ENCODE peak calls at places on chromosomes 5 and 9, in seven cellular contexts. One of them, this sample, is unnamed.

GRCh38 chr9:86042226-86042625 is 57.1 kb downstream of the GOLM1 start:
- DNase-seq in gastrocnemius medialis: no peak
- DNase-seq in fibroblast of villous mesenchyme: no peak
- DNase-seq in astrocyte of the spinal cord: no peak
- DNase-seq in left ventricle myocardium inferior: no peak
- DNase-seq in astrocyte of the cerebellum: no peak
- DNase-seq in colonic mucosa: no peak
- DNase-seq in this sample: no peak

GRCh38 chr5:75677607-75678006 is 39.6 kb downstream of the POC5 start:
- DNase-seq in gastrocnemius medialis: no peak
- DNase-seq in fibroblast of villous mesenchyme: peak
- DNase-seq in astrocyte of the spinal cord: no peak
- DNase-seq in left ventricle myocardium inferior: no peak
- DNase-seq in astrocyte of the cerebellum: no peak
- DNase-seq in colonic mucosa: no peak
- DNase-seq in this sample: no peak

GRCh38 chr5:172932313-172933017 is 26.8 kb upstream of the RPL26L1 start:
- DNase-seq in gastrocnemius medialis: peak
- DNase-seq in fibroblast of villous mesenchyme: peak
- DNase-seq in astrocyte of the spinal cord: peak
- DNase-seq in left ventricle myocardium inferior: peak
- DNase-seq in astrocyte of the cerebellum: no peak
- DNase-seq in colonic mucosa: peak
- DNase-seq in this sample: peak

GRCh38 chr5:122377023-122377422 is 65.0 kb downstream of the SNCAIP start:
- DNase-seq in gastrocnemius medialis: no peak
- DNase-seq in fibroblast of villous mesenchyme: peak
- DNase-seq in astrocyte of the spinal cord: no peak
- DNase-seq in left ventricle myocardium inferior: no peak
- DNase-seq in astrocyte of the cerebellum: no peak
- DNase-seq in colonic mucosa: no peak
- DNase-seq in this sample: peak

GRCh38 chr5:148786456-148786855 is 40.0 kb upstream of the ADRB2 start:
- DNase-seq in gastrocnemius medialis: no peak
- DNase-seq in fibroblast of villous mesenchyme: no peak
- DNase-seq in astrocyte of the spinal cord: no peak
- DNase-seq in left ventricle myocardium inferior: no peak
- DNase-seq in astrocyte of the cerebellum: no peak
- DNase-seq in colonic mucosa: no peak
- DNase-seq in this sample: no peak

GRCh38 chr9:108468364-108468763 is 387.4 kb downstream of the ACTL7B start:
- DNase-seq in gastrocnemius medialis: no peak
- DNase-seq in fibroblast of villous mesenchyme: peak
- DNase-seq in astrocyte of the spinal cord: no peak
- DNase-seq in left ventricle myocardium inferior: no peak
- DNase-seq in astrocyte of the cerebellum: no peak
- DNase-seq in colonic mucosa: peak
- DNase-seq in this sample: peak

GRCh38 chr9:121958530-121958929 is 134.6 kb downstream of the TTLL11 start:
- DNase-seq in gastrocnemius medialis: no peak
- DNase-seq in fibroblast of villous mesenchyme: no peak
- DNase-seq in astrocyte of the spinal cord: no peak
- DNase-seq in left ventricle myocardium inferior: no peak
- DNase-seq in astrocyte of the cerebellum: no peak
- DNase-seq in colonic mucosa: no peak
- DNase-seq in this sample: no peak

GRCh38 chr9:120922404-120923173 is 4.0 kb downstream of the TRAF1 start:
- DNase-seq in gastrocnemius medialis: no peak
- DNase-seq in fibroblast of villous mesenchyme: no peak
- DNase-seq in astrocyte of the spinal cord: no peak
- DNase-seq in left ventricle myocardium inferior: no peak
- DNase-seq in astrocyte of the cerebellum: no peak
- DNase-seq in colonic mucosa: no peak
- DNase-seq in this sample: no peak

GRCh38 chr9:94014066-94014654 is 59.0 kb upstream of the BARX1 start:
- DNase-seq in gastrocnemius medialis: no peak
- DNase-seq in fibroblast of villous mesenchyme: peak
- DNase-seq in astrocyte of the spinal cord: peak
- DNase-seq in left ventricle myocardium inferior: no peak
- DNase-seq in astrocyte of the cerebellum: no peak
- DNase-seq in colonic mucosa: no peak
- DNase-seq in this sample: no peak

GRCh38 chr5:132510076-132510475 is 19.5 kb upstream of the IRF1 start:
- DNase-seq in gastrocnemius medialis: no peak
- DNase-seq in fibroblast of villous mesenchyme: peak
- DNase-seq in astrocyte of the spinal cord: peak
- DNase-seq in left ventricle myocardium inferior: no peak
- DNase-seq in astrocyte of the cerebellum: peak
- DNase-seq in colonic mucosa: no peak
- DNase-seq in this sample: peak

GRCh38 chr5:141641634-141642278 is 5.0 kb downstream of the RELL2 start:
- DNase-seq in gastrocnemius medialis: no peak
- DNase-seq in fibroblast of villous mesenchyme: peak
- DNase-seq in astrocyte of the spinal cord: peak
- DNase-seq in left ventricle myocardium inferior: no peak
- DNase-seq in astrocyte of the cerebellum: peak
- DNase-seq in colonic mucosa: no peak
- DNase-seq in this sample: peak

GRCh38 chr5:139275536-139276297 is 17.8 kb upstream of the MATR3 start:
- DNase-seq in gastrocnemius medialis: no peak
- DNase-seq in fibroblast of villous mesenchyme: no peak
- DNase-seq in astrocyte of the spinal cord: no peak
- DNase-seq in left ventricle myocardium inferior: no peak
- DNase-seq in astrocyte of the cerebellum: no peak
- DNase-seq in colonic mucosa: peak
- DNase-seq in this sample: no peak

GRCh38 chr9:105246656-105247162 is 2.3 kb downstream of the SLC44A1 start:
- DNase-seq in gastrocnemius medialis: no peak
- DNase-seq in fibroblast of villous mesenchyme: no peak
- DNase-seq in astrocyte of the spinal cord: no peak
- DNase-seq in left ventricle myocardium inferior: no peak
- DNase-seq in astrocyte of the cerebellum: no peak
- DNase-seq in colonic mucosa: no peak
- DNase-seq in this sample: no peak

GRCh38 chr5:155260798-155261197 is 247.2 kb downstream of the KIF4B start:
- DNase-seq in gastrocnemius medialis: no peak
- DNase-seq in fibroblast of villous mesenchyme: no peak
- DNase-seq in astrocyte of the spinal cord: no peak
- DNase-seq in left ventricle myocardium inferior: no peak
- DNase-seq in astrocyte of the cerebellum: no peak
- DNase-seq in colonic mucosa: no peak
- DNase-seq in this sample: no peak

GRCh38 chr5:105407190-105407589 is 1844.6 kb upstream of the NUDT12 start:
- DNase-seq in gastrocnemius medialis: no peak
- DNase-seq in fibroblast of villous mesenchyme: no peak
- DNase-seq in astrocyte of the spinal cord: no peak
- DNase-seq in left ventricle myocardium inferior: no peak
- DNase-seq in astrocyte of the cerebellum: no peak
- DNase-seq in colonic mucosa: no peak
- DNase-seq in this sample: no peak

GRCh38 chr5:71924980-71925379 is 182.3 kb upstream of the MAP1B start:
- DNase-seq in gastrocnemius medialis: no peak
- DNase-seq in fibroblast of villous mesenchyme: peak
- DNase-seq in astrocyte of the spinal cord: peak
- DNase-seq in left ventricle myocardium inferior: no peak
- DNase-seq in astrocyte of the cerebellum: no peak
- DNase-seq in colonic mucosa: no peak
- DNase-seq in this sample: no peak

GRCh38 chr9:90457386-90458080 is 185.1 kb downstream of the DIRAS2 start:
- DNase-seq in gastrocnemius medialis: no peak
- DNase-seq in fibroblast of villous mesenchyme: no peak
- DNase-seq in astrocyte of the spinal cord: no peak
- DNase-seq in left ventricle myocardium inferior: no peak
- DNase-seq in astrocyte of the cerebellum: no peak
- DNase-seq in colonic mucosa: no peak
- DNase-seq in this sample: no peak

GRCh38 chr9:90455316-90455715 is 187.3 kb downstream of the DIRAS2 start:
- DNase-seq in gastrocnemius medialis: no peak
- DNase-seq in fibroblast of villous mesenchyme: no peak
- DNase-seq in astrocyte of the spinal cord: no peak
- DNase-seq in left ventricle myocardium inferior: no peak
- DNase-seq in astrocyte of the cerebellum: no peak
- DNase-seq in colonic mucosa: no peak
- DNase-seq in this sample: no peak

GRCh38 chr9:90458485-90458884 is 184.1 kb downstream of the DIRAS2 start:
- DNase-seq in gastrocnemius medialis: no peak
- DNase-seq in fibroblast of villous mesenchyme: no peak
- DNase-seq in astrocyte of the spinal cord: no peak
- DNase-seq in left ventricle myocardium inferior: no peak
- DNase-seq in astrocyte of the cerebellum: no peak
- DNase-seq in colonic mucosa: peak
- DNase-seq in this sample: no peak

GRCh38 chr9:90460220-90460619 is 182.4 kb downstream of the DIRAS2 start:
- DNase-seq in gastrocnemius medialis: no peak
- DNase-seq in fibroblast of villous mesenchyme: no peak
- DNase-seq in astrocyte of the spinal cord: no peak
- DNase-seq in left ventricle myocardium inferior: no peak
- DNase-seq in astrocyte of the cerebellum: no peak
- DNase-seq in colonic mucosa: peak
- DNase-seq in this sample: no peak

DNA sequence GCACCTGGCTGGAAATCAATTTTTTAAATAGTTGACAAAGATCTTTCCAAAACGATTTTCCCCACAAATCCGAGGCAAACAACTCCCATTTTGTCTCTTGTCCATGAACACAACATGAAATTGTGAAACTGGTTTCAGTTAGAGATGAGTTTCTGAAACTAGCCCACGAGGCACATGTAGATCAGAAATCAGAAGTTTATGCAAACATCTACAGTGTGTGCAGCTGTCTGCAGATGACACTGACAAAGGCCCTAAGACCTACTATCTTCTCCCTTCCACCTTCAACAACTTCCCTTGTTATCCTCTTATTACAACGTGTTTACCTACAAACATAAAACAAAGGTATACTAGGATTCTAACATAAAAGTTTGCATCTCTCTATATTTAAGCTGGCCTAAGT is 183.3 kb downstream of the DIRAS2 start:
- DNase-seq in gastrocnemius medialis: no peak
- DNase-seq in fibroblast of villous mesenchyme: no peak
- DNase-seq in astrocyte of the spinal cord: no peak
- DNase-seq in left ventricle myocardium inferior: no peak
- DNase-seq in astrocyte of the cerebellum: no peak
- DNase-seq in colonic mucosa: no peak
- DNase-seq in this sample: no peak
- TF ChIP-seq CTCF in gastrocnemius medialis: no peak
- TF ChIP-seq CTCF in fibroblast of villous mesenchyme: no peak
- TF ChIP-seq CTCF in astrocyte of the spinal cord: no peak
- TF ChIP-seq CTCF in left ventricle myocardium inferior: no peak
- TF ChIP-seq CTCF in astrocyte of the cerebellum: no peak
- TF ChIP-seq CTCF in colonic mucosa: no peak
- TF ChIP-seq CTCF in this sample: no peak

DNA sequence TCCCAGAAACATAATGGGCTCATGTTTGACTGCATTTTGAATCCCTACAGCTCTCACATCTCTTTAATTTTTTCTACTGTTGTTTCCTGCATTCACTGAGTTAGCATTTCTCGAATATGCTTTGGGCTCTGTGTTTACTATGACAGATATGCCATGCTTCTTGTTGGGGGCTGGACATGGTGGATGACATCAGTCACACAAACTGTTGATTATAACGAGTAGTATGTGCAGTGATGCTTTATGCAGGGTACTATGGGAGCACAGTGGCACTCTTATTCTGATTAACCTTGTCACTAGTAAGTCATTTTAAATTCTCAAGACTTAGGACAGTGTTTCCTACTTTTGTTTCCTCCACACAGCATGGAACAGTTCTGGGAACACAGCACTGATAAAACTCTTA is 295.4 kb upstream of the ZNF608 start:
- DNase-seq in gastrocnemius medialis: no peak
- DNase-seq in fibroblast of villous mesenchyme: no peak
- DNase-seq in astrocyte of the spinal cord: no peak
- DNase-seq in left ventricle myocardium inferior: no peak
- DNase-seq in astrocyte of the cerebellum: no peak
- DNase-seq in colonic mucosa: no peak
- DNase-seq in this sample: no peak
- H3K4me3 ChIP-seq in gastrocnemius medialis: no peak
- H3K4me3 ChIP-seq in fibroblast of villous mesenchyme: no peak
- H3K4me3 ChIP-seq in astrocyte of the spinal cord: no peak
- H3K4me3 ChIP-seq in left ventricle myocardium inferior: no peak
- H3K4me3 ChIP-seq in astrocyte of the cerebellum: no peak
- H3K4me3 ChIP-seq in colonic mucosa: no peak
- H3K4me3 ChIP-seq in this sample: no peak

GRCh38 chr9:134966697-134967546 is 49.2 kb upstream of the FCN1 start:
- DNase-seq in gastrocnemius medialis: no peak
- DNase-seq in fibroblast of villous mesenchyme: no peak
- DNase-seq in astrocyte of the spinal cord: no peak
- DNase-seq in left ventricle myocardium inferior: no peak
- DNase-seq in astrocyte of the cerebellum: no peak
- DNase-seq in colonic mucosa: no peak
- DNase-seq in this sample: no peak

GRCh38 chr9:134965421-134965820 is 47.7 kb upstream of the FCN1 start:
- DNase-seq in gastrocnemius medialis: no peak
- DNase-seq in fibroblast of villous mesenchyme: no peak
- DNase-seq in astrocyte of the spinal cord: no peak
- DNase-seq in left ventricle myocardium inferior: no peak
- DNase-seq in astrocyte of the cerebellum: no peak
- DNase-seq in colonic mucosa: no peak
- DNase-seq in this sample: no peak

GRCh38 chr9:134964686-134965085 is 47.0 kb upstream of the FCN1 start:
- DNase-seq in gastrocnemius medialis: no peak
- DNase-seq in fibroblast of villous mesenchyme: no peak
- DNase-seq in astrocyte of the spinal cord: no peak
- DNase-seq in left ventricle myocardium inferior: no peak
- DNase-seq in astrocyte of the cerebellum: no peak
- DNase-seq in colonic mucosa: no peak
- DNase-seq in this sample: no peak

GRCh38 chr9:134966270-134966669 is 48.6 kb upstream of the FCN1 start:
- DNase-seq in gastrocnemius medialis: no peak
- DNase-seq in fibroblast of villous mesenchyme: no peak
- DNase-seq in astrocyte of the spinal cord: no peak
- DNase-seq in left ventricle myocardium inferior: no peak
- DNase-seq in astrocyte of the cerebellum: no peak
- DNase-seq in colonic mucosa: no peak
- DNase-seq in this sample: no peak

DNA sequence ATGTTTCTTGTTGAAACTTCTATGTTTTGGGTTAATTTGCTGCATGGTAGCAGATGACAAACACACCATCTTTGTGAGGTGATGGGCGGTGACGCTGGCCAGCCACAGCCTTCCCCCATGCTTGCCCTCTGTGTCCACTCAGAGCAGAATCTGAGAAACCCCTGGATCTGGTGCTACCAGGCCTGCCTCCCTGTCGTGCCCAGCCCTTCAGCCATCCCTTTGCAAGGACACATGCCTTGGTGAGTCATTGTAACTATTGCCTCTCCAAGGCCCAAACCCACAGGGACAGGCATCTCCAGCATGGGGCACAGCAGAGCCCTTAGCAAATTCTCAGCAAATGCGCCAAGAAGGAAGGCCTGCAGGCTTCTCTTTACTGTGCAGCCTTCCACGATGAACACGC is 48.1 kb upstream of the FCN1 start:
- DNase-seq in gastrocnemius medialis: no peak
- DNase-seq in fibroblast of villous mesenchyme: no peak
- DNase-seq in astrocyte of the spinal cord: no peak
- DNase-seq in left ventricle myocardium inferior: no peak
- DNase-seq in astrocyte of the cerebellum: no peak
- DNase-seq in colonic mucosa: no peak
- DNase-seq in this sample: no peak
- TF ChIP-seq CTCF in gastrocnemius medialis: no peak
- TF ChIP-seq CTCF in fibroblast of villous mesenchyme: no peak
- TF ChIP-seq CTCF in astrocyte of the spinal cord: no peak
- TF ChIP-seq CTCF in left ventricle myocardium inferior: no peak
- TF ChIP-seq CTCF in astrocyte of the cerebellum: no peak
- TF ChIP-seq CTCF in colonic mucosa: no peak
- TF ChIP-seq CTCF in this sample: no peak

GRCh38 chr9:89309166-89309565 is 1.8 kb upstream of the CKS2 start:
- DNase-seq in gastrocnemius medialis: no peak
- DNase-seq in fibroblast of villous mesenchyme: no peak
- DNase-seq in astrocyte of the spinal cord: no peak
- DNase-seq in left ventricle myocardium inferior: no peak
- DNase-seq in astrocyte of the cerebellum: no peak
- DNase-seq in colonic mucosa: no peak
- DNase-seq in this sample: no peak
- H3K4me3 ChIP-seq in gastrocnemius medialis: no peak
- H3K4me3 ChIP-seq in fibroblast of villous mesenchyme: no peak
- H3K4me3 ChIP-seq in astrocyte of the spinal cord: no peak
- H3K4me3 ChIP-seq in left ventricle myocardium inferior: peak
- H3K4me3 ChIP-seq in astrocyte of the cerebellum: no peak
- H3K4me3 ChIP-seq in colonic mucosa: no peak
- H3K4me3 ChIP-seq in this sample: no peak

This sample was measured in foreskin fibroblast.